ENCODE peak calls at places on chromosomes 5 and 9, in five cellular contexts. F is DND-41, Z is IMR-90, R is MM.1S, L is upper lobe of right lung. O is an unnamed sample.
A peak's percentile ranks its signal among the peaks of the same experiment; 100 is the strongest.

GRCh38 chr5:80231243-80231642 is 24.6 kb downstream of the SERINC5 start:
- DNase-seq in Z (peak; percentile 90), R (no peak), F (no peak), L (no peak), O (no peak)

GRCh38 chr5:179195561-179196419 is 135.6 kb downstream of the ZNF354C start:
- DNase-seq in L (peak; percentile 55), R (no peak), Z (no peak), F (no peak), O (peak; percentile 41)

GRCh38 chr5:131186561-131187256 is 16.0 kb downstream of the LYRM7 start:
- DNase-seq in R (no peak), Z (peak; percentile 71), F (no peak), L (no peak), O (no peak)

GRCh38 chr9:22210936-22211335 is 201.8 kb upstream of the CDKN2B start:
- DNase-seq in R (no peak), L (no peak), F (no peak), Z (no peak), O (no peak)

GRCh38 chr5:34811691-34812090 is 27.3 kb upstream of the TTC23L start:
- DNase-seq in L (no peak), R (no peak), F (no peak), Z (no peak), O (no peak)

GRCh38 chr9:100419166-100419565 is 7.8 kb upstream of the MSANTD3 start:
- DNase-seq in L (no peak), F (no peak), Z (no peak), R (no peak), O (no peak)

GRCh38 chr5:44875661-44876250 is 67.0 kb downstream of the MRPS30 start:
- DNase-seq in R (peak; percentile 85), L (no peak), F (no peak), Z (peak; percentile 52), O (no peak)

GRCh38 chr5:83552275-83552674 is 80.7 kb downstream of the VCAN start:
- DNase-seq in F (no peak), R (no peak), Z (peak; percentile 37), L (no peak), O (no peak)

GRCh38 chr9:4152876-4153275 is 147.0 kb downstream of the GLIS3 start:
- DNase-seq in Z (no peak), R (no peak), L (no peak), F (no peak), O (no peak)

GRCh38 chr5:145506451-145506850 is 328.7 kb downstream of the PRELID2 start:
- DNase-seq in L (no peak), R (no peak), F (no peak), Z (no peak), O (no peak)

GRCh38 chr5:10832987-10833386 is 72.0 kb upstream of the DAP start:
- DNase-seq in Z (peak; percentile 44), L (no peak), F (no peak), R (no peak), O (no peak)

GRCh38 chr9:83620841-83621636 is 1.9 kb upstream of the IDNK start:
- DNase-seq in F (peak; percentile 40), Z (peak; percentile 52), L (no peak), R (peak; percentile 46), O (no peak)

GRCh38 chr5:98964621-98965020 is 35.8 kb upstream of the CHD1 start:
- DNase-seq in R (no peak), Z (no peak), F (no peak), L (no peak), O (no peak)

GRCh38 chr9:6917162-6917561 is 159.4 kb downstream of the KDM4C start:
- DNase-seq in L (no peak), R (peak; percentile 16), F (no peak), Z (no peak), O (no peak)

GRCh38 chr5:8660133-8660893 is 791.4 kb downstream of the MTRR start:
- DNase-seq in L (no peak), F (no peak), R (no peak), Z (peak; percentile 54), O (no peak)

GRCh38 chr5:81297531-81297930 is 3.9 kb upstream of the ZCCHC9 start:
- DNase-seq in Z (no peak), F (no peak), L (no peak), R (no peak), O (no peak)

GRCh38 chr9:34581318-34581717 is 8.2 kb downstream of the CNTFR start:
- DNase-seq in L (no peak), R (no peak), Z (no peak), F (no peak), O (no peak)
- H3K27me3 ChIP-seq in L (peaks cover 84% of the 10 kb centered on the region), R (peaks cover 80% of the 10 kb centered on the region), Z (peaks cover 93% of the 10 kb centered on the region), F (peaks cover 26% of the 10 kb centered on the region), O (peaks cover 78% of the 10 kb centered on the region)

GRCh38 chr9:94097788-94098413 is 13.6 kb downstream of the PTPDC1 start:
- DNase-seq in F (no peak), Z (peak; percentile 95), R (no peak), L (no peak), O (no peak)

GRCh38 chr9:94096819-94097577 is 12.7 kb downstream of the PTPDC1 start:
- DNase-seq in F (no peak), Z (peak; percentile 33), L (no peak), R (no peak), O (no peak)

GRCh38 chr9:94100152-94100879 is 16.1 kb downstream of the PTPDC1 start:
- DNase-seq in Z (no peak), F (no peak), R (no peak), L (no peak), O (no peak)

GRCh38 chr9:94101169-94101853 is 17.0 kb downstream of the PTPDC1 start:
- DNase-seq in F (peak; percentile 11), L (no peak), Z (no peak), R (no peak), O (no peak)
- TF ChIP-seq CTCF in F (no peak), L (no peak), Z (no peak), R (no peak), O (no peak)

GRCh38 chr5:88890070-88890781 is 7.2 kb upstream of the MEF2C start:
- DNase-seq in L (no peak), R (peak; percentile 25), F (no peak), Z (no peak), O (no peak)
- H3K27me3 ChIP-seq in L (no peaks in the 10 kb centered on the region), R (no peaks in the 10 kb centered on the region), F (no peaks in the 10 kb centered on the region), Z (no peaks in the 10 kb centered on the region), O (no peaks in the 10 kb centered on the region)

GRCh38 chr5:1480217-1480616 is 35.0 kb upstream of the SLC6A3 start:
- DNase-seq in Z (no peak), R (no peak), L (peak; percentile 82), F (no peak), O (peak; percentile 81)
- TF ChIP-seq CTCF in Z (no peak), R (no peak), L (no peak), F (no peak), O (no peak)

GRCh38 chr9:137048655-137049543 is 2.9 kb upstream of the NPDC1 start:
- DNase-seq in R (no peak), L (no peak), Z (no peak), F (no peak), O (no peak)
- H3K27me3 ChIP-seq in R (peaks cover 87% of the 10 kb centered on the region), L (peaks cover 68% of the 10 kb centered on the region), Z (peaks cover 58% of the 10 kb centered on the region), F (peaks cover 37% of the 10 kb centered on the region), O (peaks cover 90% of the 10 kb centered on the region)

GRCh38 chr5:134524826-134525686 is at the start of gene JADE2:
- DNase-seq in F (peak; percentile 86), L (peak; percentile 90), R (peak; percentile 75), Z (peak; percentile 68), O (peak; percentile 83)
- TF ChIP-seq CTCF in F (peak; percentile 27), L (no peak), R (peak; percentile 7), Z (no peak), O (no peak)

DNA sequence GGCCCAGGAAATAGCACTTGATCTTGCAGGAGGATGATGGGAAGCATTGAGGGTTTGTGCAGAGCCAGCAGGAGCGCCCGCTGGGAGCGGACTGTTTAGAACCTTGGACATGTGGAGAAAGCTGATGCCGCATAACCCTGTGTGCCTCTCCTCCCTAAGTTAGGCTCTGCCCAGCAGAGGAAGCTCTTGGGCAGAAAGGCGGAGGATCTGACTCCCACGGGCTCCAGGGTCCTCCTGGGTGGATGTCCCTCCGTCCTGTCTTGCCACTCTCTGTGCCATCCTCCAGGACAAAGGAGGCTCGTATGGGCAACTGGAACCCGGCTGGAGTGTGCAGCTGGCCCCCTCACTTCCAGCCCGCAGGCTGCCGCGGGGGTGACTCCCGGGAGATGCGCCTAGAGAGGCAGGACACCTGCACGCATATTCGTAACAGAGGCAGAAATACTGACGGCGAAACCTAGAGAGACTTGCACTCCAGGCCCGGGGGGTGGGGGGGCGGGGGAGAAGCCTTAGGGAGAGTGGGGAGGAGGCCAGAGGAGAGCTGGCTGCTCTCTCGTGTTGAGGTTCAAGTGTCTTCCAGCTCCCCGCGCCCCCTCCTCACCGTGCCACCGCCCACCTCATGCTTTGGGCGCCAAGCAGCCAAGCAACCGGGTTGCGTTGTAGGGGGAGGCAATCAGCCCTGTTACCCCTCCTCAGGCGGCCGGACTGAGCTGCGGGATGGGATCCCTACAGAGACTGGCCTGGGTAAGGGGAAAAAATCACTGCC is 5.4 kb upstream of the FOXE1 start:
- DNase-seq in Z (no peak), R (no peak), L (no peak), F (no peak), O (no peak)
- H3K27me3 ChIP-seq in Z (peaks cover 71% of the 10 kb centered on the region), R (peaks cover 41% of the 10 kb centered on the region), L (peaks cover 80% of the 10 kb centered on the region), F (peaks cover 11% of the 10 kb centered on the region), O (peaks cover 85% of the 10 kb centered on the region)

DNA sequence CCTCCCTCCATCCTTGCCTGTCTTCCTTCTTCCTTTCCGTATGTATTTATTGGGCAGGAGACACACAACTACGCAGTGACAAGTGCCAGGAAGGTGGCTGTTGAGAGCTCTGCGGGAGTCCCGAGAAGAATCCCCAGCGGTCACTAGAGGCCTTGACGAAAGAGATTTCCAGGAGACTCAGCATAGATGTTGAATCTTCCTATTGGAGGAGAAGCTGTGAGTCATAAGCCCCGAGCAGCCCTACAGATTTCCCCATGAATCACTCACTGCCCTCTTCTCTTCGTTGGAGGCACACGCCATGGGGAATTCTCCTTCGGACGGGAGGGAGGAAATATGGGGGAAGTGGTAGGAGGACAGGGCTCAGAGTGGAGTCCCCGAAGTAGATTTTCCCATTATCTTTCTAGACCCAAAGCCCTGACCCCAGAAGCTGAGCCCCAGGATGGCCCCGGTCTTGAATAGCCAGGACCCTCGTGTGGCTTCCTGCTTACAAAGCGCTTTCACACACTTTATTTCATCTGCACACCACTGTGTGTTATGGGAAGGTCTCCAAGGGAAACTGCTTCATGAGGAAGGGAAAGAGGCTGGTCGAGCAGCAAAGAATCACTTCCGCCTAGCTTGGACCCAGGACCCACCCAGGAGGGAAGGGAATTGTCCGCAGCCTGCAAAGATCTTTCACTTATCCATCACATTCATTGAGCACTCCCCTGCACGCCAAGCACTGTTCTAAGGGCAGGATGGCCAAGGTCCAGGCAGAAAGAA is 12.7 kb downstream of the DUSP1 start:
- DNase-seq in R (no peak), Z (peak; percentile 97), F (no peak), L (peak; percentile 25), O (no peak)
- TF ChIP-seq CTCF in R (no peak), Z (peak; percentile 8), F (no peak), L (no peak), O (no peak)

DNA sequence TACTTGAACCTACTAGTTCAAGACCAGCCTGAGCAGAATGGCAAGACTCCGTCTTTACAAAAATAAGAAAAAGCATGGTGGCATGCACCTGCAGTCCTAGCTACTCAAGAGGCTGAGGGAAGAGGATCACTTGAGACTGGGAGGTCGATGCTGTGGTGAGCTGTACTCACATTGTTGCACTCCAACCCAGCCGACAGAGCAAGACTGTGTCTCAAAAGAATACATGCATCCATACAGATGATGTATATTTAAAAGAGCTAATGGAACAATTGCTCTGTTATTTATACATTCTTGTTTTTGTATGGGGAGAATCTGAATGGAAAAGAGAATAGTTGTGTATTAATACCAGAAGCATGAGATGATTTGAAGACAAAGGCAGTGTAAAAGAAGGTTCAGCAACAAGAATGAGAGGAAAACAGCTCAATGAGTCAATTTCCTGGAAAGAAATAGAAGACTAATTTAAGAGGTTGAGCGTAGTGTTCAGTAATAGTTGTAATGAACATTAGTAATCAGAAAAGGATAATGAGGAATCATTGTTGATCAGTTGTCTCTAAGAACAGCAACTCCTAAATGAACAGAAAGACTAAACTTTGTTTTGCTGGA is 1.9 kb upstream of the LRRC70 start:
- DNase-seq in R (no peak), F (no peak), Z (no peak), L (no peak), O (no peak)
- H3K27me3 ChIP-seq in R (no peaks in the 10 kb centered on the region), F (no peaks in the 10 kb centered on the region), Z (no peaks in the 10 kb centered on the region), L (no peaks in the 10 kb centered on the region), O (no peaks in the 10 kb centered on the region)